ENCODE peak calls at places on chromosomes 13 and 19, in ten cellular contexts. K is fibroblast of the aortic adventitia, Z is heart right ventricle, W is tibial nerve, G is esophagus squamous epithelium, H is astrocyte of the spinal cord, D is thoracic aorta, Q is adipocyte, N is upper lobe of right lung, Y is brain microvascular endothelial cell. V is an unnamed sample.
A peak's percentile ranks its signal among the peaks of the same experiment; 100 is the strongest.

GRCh38 chr13:51425410-51426042 is 27.3 kb downstream of the INTS6 start:
- DNase-seq in K (peak; percentile 70), Z (no peak), W (no peak), G (no peak), H (peak; percentile 36), D (no peak), Q (peak; percentile 78), N (no peak), Y (no peak), V (peak; percentile 69)

GRCh38 chr13:23609414-23610186 is 39.4 kb downstream of the TNFRSF19 start:
- DNase-seq in K (peak; percentile 54), Z (no peak), W (peak; percentile 33), G (no peak), H (peak; percentile 86), D (no peak), Q (peak; percentile 67), N (no peak), Y (peak; percentile 56), V (peak; percentile 59)

GRCh38 chr19:3108775-3109174 is 14.6 kb downstream of the GNA11 start:
- DNase-seq in K (peak; percentile 57), Z (peak; percentile 55), W (no peak), G (no peak), H (peak; percentile 47), D (no peak), Q (peak; percentile 85), N (no peak), Y (peak; percentile 55), V (peak; percentile 67)

GRCh38 chr19:11418518-11419506 is at the start of gene RGL3:
- DNase-seq in K (no peak), Z (peak; percentile 74), W (no peak), G (no peak), H (no peak), D (no peak), Q (peak; percentile 35), N (peak; percentile 85), Y (no peak), V (no peak)

GRCh38 chr19:10222201-10222890 is 8.8 kb downstream of the S1PR2 start:
- DNase-seq in K (no peak), Z (no peak), W (no peak), G (no peak), H (no peak), D (no peak), Q (no peak), N (no peak), Y (no peak), V (no peak)

GRCh38 chr13:100529666-100530065 is 58.9 kb downstream of the GGACT start:
- DNase-seq in K (no peak), Z (no peak), W (no peak), G (no peak), H (no peak), D (no peak), Q (no peak), N (no peak), Y (no peak), V (no peak)

GRCh38 chr13:27920677-27921420 is 1.0 kb downstream of the PDX1 start:
- DNase-seq in K (peak; percentile 13), Z (no peak), W (no peak), G (no peak), H (no peak), D (no peak), Q (peak; percentile 51), N (no peak), Y (no peak), V (peak; percentile 13)

GRCh38 chr19:56476671-56477428 is at the start of gene ZNF667:
- DNase-seq in K (peak; percentile 21), Z (no peak), W (peak; percentile 16), G (no peak), H (peak; percentile 54), D (peak; percentile 2), Q (peak; percentile 82), N (no peak), Y (peak; percentile 90), V (peak; percentile 41)

GRCh38 chr19:44810555-44811447 is 1.9 kb downstream of the BCAM start:
- DNase-seq in K (no peak), Z (no peak), W (no peak), G (no peak), H (no peak), D (no peak), Q (no peak), N (no peak), Y (no peak), V (no peak)

GRCh38 chr19:44809856-44810554 is 1.1 kb downstream of the BCAM start:
- DNase-seq in K (no peak), Z (no peak), W (no peak), G (no peak), H (no peak), D (no peak), Q (peak; percentile 9), N (no peak), Y (no peak), V (no peak)

GRCh38 chr19:44807162-44807561 is 1.7 kb upstream of the BCAM start:
- DNase-seq in K (no peak), Z (no peak), W (no peak), G (no peak), H (no peak), D (no peak), Q (no peak), N (peak; percentile 73), Y (no peak), V (no peak)

GRCh38 chr19:44807652-44808462 is 1.0 kb upstream of the BCAM start:
- DNase-seq in K (peak; percentile 34), Z (peak; percentile 29), W (no peak), G (no peak), H (peak; percentile 17), D (no peak), Q (peak; percentile 67), N (peak; percentile 86), Y (peak; percentile 2), V (peak; percentile 34)

DNA sequence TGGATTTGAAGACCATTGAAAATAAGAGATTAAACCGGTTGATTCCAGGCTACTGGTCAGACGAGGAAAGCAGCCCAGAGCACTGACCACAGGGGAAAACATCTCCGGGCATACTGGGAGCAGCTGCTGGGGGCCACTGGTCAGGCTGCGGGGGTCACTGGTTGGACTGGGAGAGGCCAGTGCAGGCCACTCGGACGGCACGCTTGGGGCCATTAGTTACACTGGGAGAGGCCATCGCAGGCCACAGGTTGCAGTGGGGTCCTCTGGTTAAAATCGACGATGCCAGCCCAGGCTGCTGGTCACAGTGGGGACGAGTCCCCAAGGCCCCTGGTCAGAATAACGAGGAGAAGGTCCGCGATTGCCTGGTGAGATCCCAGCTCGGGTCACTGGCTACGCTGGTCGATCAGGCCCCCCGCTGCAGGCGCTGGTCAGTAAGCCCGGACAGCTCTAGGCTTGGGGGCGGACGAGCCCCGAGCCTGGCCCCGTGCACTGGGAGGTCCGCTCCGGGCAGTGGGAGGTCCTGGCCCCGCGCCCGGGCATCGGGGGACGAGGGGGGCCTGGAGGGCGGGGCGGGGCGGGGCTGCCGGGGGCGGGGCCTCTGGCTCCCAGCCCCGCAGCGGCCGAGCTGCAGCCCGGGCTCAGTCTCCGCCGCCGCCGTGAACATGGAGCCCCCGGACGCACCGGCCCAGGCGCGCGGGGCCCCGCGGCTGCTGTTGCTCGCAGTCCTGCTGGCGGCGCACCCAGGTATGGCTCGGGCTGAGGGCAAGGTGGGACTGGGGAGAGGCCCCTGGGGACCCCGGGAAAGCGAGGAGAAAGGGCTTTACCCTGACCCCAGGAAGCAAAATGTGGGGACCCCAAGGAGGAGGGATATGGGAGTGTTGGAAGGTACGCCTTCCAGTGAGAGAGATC is at the start of gene BCAM:
- DNase-seq in K (peak; percentile 54), Z (peak; percentile 90), W (peak; percentile 55), G (no peak), H (peak; percentile 51), D (no peak), Q (peak; percentile 91), N (peak; percentile 91), Y (no peak), V (peak; percentile 67)
- H3K4me3 ChIP-seq in K (peak within 1 kb of the TSS; percentile 70), Z (peak within 1 kb of the TSS; percentile 86), W (peak within 1 kb of the TSS; percentile 45), G (peak within 1 kb of the TSS; percentile 73), H (peak within 1 kb of the TSS; percentile 55), D (peak within 1 kb of the TSS; percentile 92), Q (peak within 1 kb of the TSS; percentile 75), N (peak within 1 kb of the TSS; percentile 71), Y (peak within 1 kb of the TSS; percentile 51), V (peak within 1 kb of the TSS; percentile 61)

GRCh38 chr13:92172191-92172590 is 773.8 kb downstream of the GPC5 start:
- DNase-seq in K (no peak), Z (no peak), W (no peak), G (no peak), H (peak; percentile 26), D (no peak), Q (no peak), N (no peak), Y (no peak), V (no peak)
- H3K4me3 ChIP-seq in K (no peak overlapping the region), Z (no peak overlapping the region), W (no peak overlapping the region), G (no peak overlapping the region), H (no peak overlapping the region), D (no peak overlapping the region), Q (no peak overlapping the region), N (no peak overlapping the region), Y (no peak overlapping the region), V (no peak overlapping the region)

GRCh38 chr19:49814010-49814409 is 918 bp upstream of the FUZ start:
- DNase-seq in K (no peak), Z (no peak), W (no peak), G (no peak), H (no peak), D (no peak), Q (peak; percentile 40), N (no peak), Y (no peak), V (no peak)
- H3K4me3 ChIP-seq in K (peak overlapping the region; percentile 73), Z (peak overlapping the region; percentile 67), W (peak overlapping the region; percentile 85), G (peak overlapping the region; percentile 83), H (no peak overlapping the region), D (peak overlapping the region; percentile 83), Q (peak overlapping the region; percentile 99), N (peak overlapping the region; percentile 57), Y (peak overlapping the region; percentile 88), V (peak overlapping the region; percentile 77)

GRCh38 chr13:44112700-44113329 is 233.1 kb downstream of the LACC1 start:
- DNase-seq in K (no peak), Z (no peak), W (no peak), G (no peak), H (no peak), D (no peak), Q (no peak), N (no peak), Y (no peak), V (no peak)

GRCh38 chr13:44120814-44121505 is 241.3 kb downstream of the LACC1 start:
- DNase-seq in K (no peak), Z (no peak), W (no peak), G (no peak), H (no peak), D (no peak), Q (no peak), N (no peak), Y (no peak), V (no peak)

GRCh38 chr13:44111701-44112100 is 232.0 kb downstream of the LACC1 start:
- DNase-seq in K (no peak), Z (no peak), W (no peak), G (no peak), H (no peak), D (no peak), Q (no peak), N (no peak), Y (no peak), V (no peak)

GRCh38 chr13:44117351-44117750 is 237.6 kb downstream of the LACC1 start:
- DNase-seq in K (peak; percentile 44), Z (no peak), W (no peak), G (no peak), H (peak; percentile 41), D (no peak), Q (peak; percentile 43), N (no peak), Y (no peak), V (peak; percentile 24)

DNA sequence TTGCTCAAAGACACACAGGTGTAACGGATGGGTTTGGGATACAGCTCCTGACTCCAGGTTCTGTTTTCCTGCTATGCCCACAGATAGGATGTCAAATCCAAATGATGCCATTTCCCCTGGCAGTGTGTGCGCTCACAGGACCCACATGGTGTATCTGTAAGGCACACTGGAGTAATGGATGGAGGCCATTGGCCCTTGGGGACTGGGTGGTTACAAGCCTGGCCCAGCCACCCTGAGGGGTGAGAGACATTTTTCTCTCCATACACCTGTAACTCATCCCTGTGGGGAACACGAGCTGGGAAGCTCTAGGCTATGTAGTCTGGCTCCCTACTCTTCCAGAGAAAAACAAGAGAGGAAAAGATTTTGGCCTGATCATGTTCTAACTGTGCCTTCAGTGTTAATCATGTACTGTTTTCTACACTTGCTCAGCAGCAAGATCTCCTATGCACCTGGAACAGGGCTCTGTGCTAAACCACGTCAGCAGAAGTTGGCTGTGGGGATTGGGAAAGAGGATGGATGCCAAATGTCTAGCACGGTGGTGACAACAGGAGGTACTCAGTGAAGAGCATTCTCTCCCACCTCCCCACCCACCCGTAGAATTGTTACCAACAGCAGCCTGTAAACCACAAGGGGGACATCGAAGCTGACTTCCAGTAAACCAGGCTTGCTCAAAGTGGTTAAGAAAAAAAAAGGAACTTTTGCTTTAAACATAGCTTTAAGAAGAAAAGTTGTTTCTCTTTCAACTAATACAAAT is 237.0 kb downstream of the LACC1 start:
- DNase-seq in K (peak; percentile 28), Z (no peak), W (no peak), G (no peak), H (no peak), D (no peak), Q (peak; percentile 30), N (no peak), Y (no peak), V (peak; percentile 38)
- H3K4me3 ChIP-seq in K (no peak overlapping the region), Z (no peak overlapping the region), W (no peak overlapping the region), G (no peak overlapping the region), H (no peak overlapping the region), D (peak overlapping the region; percentile 20), Q (no peak overlapping the region), N (no peak overlapping the region), Y (no peak overlapping the region), V (no peak overlapping the region)

V was measured in fibroblast of pulmonary artery.